ENCODE peak calls at places on chromosomes 3 and 15, in ten cellular contexts. F is Peyer's patch; G is activated CD4-positive, alpha-beta T cell treated with anti-CD3 and anti-CD28 coated beads for 24 hours; I is Daoy; Y is NCI-H524 treated with DMSO at 0.1 percent for 48 hours; N is germinal center; Q is GM13976; X is NCI-H1694 treated with DMSO at 0.1 percent for 48 hours; C is NCI-H2081; W is AG09319. E is an unnamed sample.

GRCh38 chr3:52535411-52536111 is 844 bp upstream of the UQCC5 start:
- DNase-seq in Y (no peak), I (no peak), W (no peak), N (no peak), Q (no peak), F (peak; percentile 45), G (no peak), C (no peak), X (no peak), E (no peak)

GRCh38 chr3:30614943-30615342 is 8.5 kb downstream of the TGFBR2 start:
- DNase-seq in I (no peak), Y (no peak), W (no peak), Q (no peak), X (no peak), G (no peak), F (no peak), N (no peak), C (no peak), E (no peak)

GRCh38 chr3:50525987-50526386 is 22.6 kb upstream of the CACNA2D2 start:
- DNase-seq in W (no peak), G (peak; percentile 36), N (peak; percentile 53), X (no peak), Q (peak; percentile 78), C (no peak), F (no peak), Y (no peak), I (peak; percentile 77), E (peak; percentile 34)

GRCh38 chr3:160885791-160886286 is 129.8 kb downstream of the PPM1L start:
- DNase-seq in C (peak; percentile 20), G (no peak), N (no peak), Q (no peak), X (no peak), F (peak; percentile 75), I (peak; percentile 84), Y (peak; percentile 91), W (peak; percentile 8), E (no peak)

GRCh38 chr3:25751691-25752090 is 31.6 kb downstream of the NGLY1 start:
- DNase-seq in Q (no peak), X (no peak), I (no peak), G (no peak), W (no peak), Y (no peak), N (no peak), F (no peak), C (no peak), E (no peak)

GRCh38 chr15:59017459-59017858 is 30.0 kb downstream of the RNF111 start:
- DNase-seq in C (no peak), W (no peak), Y (no peak), F (no peak), Q (no peak), I (no peak), N (no peak), X (no peak), G (no peak), E (no peak)

GRCh38 chr3:127409421-127410136 is 121.7 kb upstream of the PRR20G start:
- DNase-seq in W (no peak), G (no peak), C (no peak), F (peak; percentile 14), I (no peak), Y (no peak), N (no peak), Q (no peak), X (no peak), E (no peak)

GRCh38 chr3:134065252-134065651 is 35.5 kb upstream of the SLCO2A1 start:
- DNase-seq in I (no peak), Y (no peak), F (no peak), X (no peak), W (no peak), Q (no peak), N (no peak), G (no peak), C (no peak), E (no peak)

GRCh38 chr3:185928532-185928931 is 9.3 kb downstream of the TRA2B start:
- DNase-seq in Q (no peak), N (no peak), G (no peak), Y (no peak), W (no peak), C (no peak), F (no peak), I (no peak), X (no peak), E (no peak)

GRCh38 chr3:190070623-190071347 is 49.9 kb downstream of the P3H2 start:
- DNase-seq in I (peak; percentile 60), G (no peak), Q (no peak), F (no peak), X (no peak), N (no peak), Y (no peak), C (peak; percentile 15), W (no peak), E (no peak)

GRCh38 chr15:67652586-67652985 is 110.1 kb downstream of the MAP2K5 start:
- DNase-seq in Y (no peak), N (no peak), Q (no peak), W (no peak), X (no peak), F (no peak), C (no peak), G (no peak), I (no peak), E (no peak)

GRCh38 chr3:193903976-193904375 is 232.0 kb upstream of the HES1 start:
- DNase-seq in W (no peak), I (no peak), C (no peak), N (no peak), Q (no peak), X (peak; percentile 72), F (no peak), Y (peak; percentile 93), G (no peak), E (peak; percentile 73)

GRCh38 chr3:127288343-127288742 is 497 bp upstream of the PRR20G start:
- DNase-seq in N (no peak), Q (no peak), I (no peak), W (no peak), Y (no peak), F (no peak), G (no peak), X (no peak), C (no peak), E (no peak)

GRCh38 chr15:74988007-74988800 is 7.2 kb upstream of the SCAMP5 start:
- DNase-seq in I (peak; percentile 60), G (no peak), C (peak; percentile 73), Q (no peak), W (no peak), Y (no peak), F (peak; percentile 69), N (no peak), X (peak; percentile 64), E (peak; percentile 66)

GRCh38 chr15:57797145-57797544 is 90.6 kb downstream of the POLR2M start:
- DNase-seq in G (no peak), X (no peak), N (no peak), I (no peak), Q (no peak), C (no peak), Y (no peak), W (no peak), F (no peak), E (no peak)

GRCh38 chr3:171132873-171133272 is 106.4 kb upstream of the SLC2A2 start:
- DNase-seq in I (peak; percentile 17), G (no peak), Y (no peak), W (no peak), Q (no peak), C (no peak), F (no peak), N (no peak), X (no peak), E (no peak)

GRCh38 chr15:80177151-80177550 is 24.4 kb downstream of the FAH start:
- DNase-seq in W (no peak), I (no peak), G (no peak), C (no peak), N (no peak), Y (no peak), X (no peak), F (no peak), Q (no peak), E (no peak)

GRCh38 chr15:37837276-37837675 is 97.2 kb upstream of the TMCO5A start:
- DNase-seq in C (no peak), F (no peak), Q (no peak), I (peak; percentile 10), G (no peak), X (no peak), Y (no peak), N (no peak), W (no peak), E (no peak)

GRCh38 chr3:69304396-69304795 is 81.5 kb downstream of the FRMD4B start:
- DNase-seq in I (no peak), N (no peak), F (no peak), W (no peak), G (no peak), X (no peak), Y (no peak), C (no peak), Q (no peak), E (no peak)

E was measured in OCI-LY7.